ENCODE peak calls at places on chromosome 16, in eight cellular contexts. U is mesendoderm, X is brain microvascular endothelial cell, A is trophoblast cell, Z is heart left ventricle, O is Panc1, R is sigmoid colon, W is aorta. M is an unnamed sample.

GRCh38 chr16:74734361-74735161 is 33.9 kb upstream of the MLKL start:
- DNase-seq in U (peak), X (no peak), A (no peak), Z (no peak), O (no peak), R (no peak), W (no peak), M (no peak)

GRCh38 chr16:29815032-29815721 is 775 bp upstream of the PAGR1 start:
- DNase-seq in U (peak), X (no peak), A (peak), Z (peak), O (no peak), R (peak), W (peak), M (no peak)

GRCh38 chr16:14309906-14310305 is 238.8 kb downstream of the MRTFB start:
- DNase-seq in U (peak), X (peak), A (peak), Z (no peak), O (no peak), R (no peak), W (no peak), M (peak)

GRCh38 chr16:69031877-69032301 is 73.6 kb upstream of the HAS3 start:
- DNase-seq in U (no peak), X (no peak), A (peak), Z (no peak), O (no peak), R (no peak), W (no peak), M (no peak)

GRCh38 chr16:66264311-66265105 is 102.0 kb upstream of the CDH5 start:
- DNase-seq in U (no peak), X (no peak), A (no peak), Z (no peak), O (no peak), R (peak), W (no peak), M (no peak)

GRCh38 chr16:27353853-27354252 is 40.1 kb downstream of the IL4R start:
- DNase-seq in U (peak), X (no peak), A (no peak), Z (no peak), O (no peak), R (no peak), W (no peak), M (no peak)

GRCh38 chr16:84821179-84821578 is 1.4 kb downstream of the CRISPLD2 start:
- DNase-seq in U (no peak), X (no peak), A (no peak), Z (no peak), O (no peak), R (peak), W (no peak), M (no peak)

GRCh38 chr16:81889896-81890634 is 111.0 kb downstream of the PLCG2 start:
- DNase-seq in U (peak), X (peak), A (peak), Z (peak), O (peak), R (no peak), W (no peak), M (peak)

GRCh38 chr16:81227780-81228179 is 10.7 kb upstream of the BCO1 start:
- DNase-seq in U (no peak), X (no peak), A (no peak), Z (no peak), O (no peak), R (no peak), W (no peak), M (no peak)

GRCh38 chr16:67114793-67115192 is 5.1 kb downstream of the PHAF1 start:
- DNase-seq in U (no peak), X (no peak), A (no peak), Z (no peak), O (no peak), R (no peak), W (no peak), M (no peak)

GRCh38 chr16:84625556-84625955 is 7.7 kb upstream of the COTL1 start:
- DNase-seq in U (no peak), X (no peak), A (no peak), Z (no peak), O (no peak), R (no peak), W (no peak), M (no peak)

GRCh38 chr16:52731219-52731875 is 184.4 kb upstream of the TOX3 start:
- DNase-seq in U (no peak), X (no peak), A (no peak), Z (no peak), O (no peak), R (no peak), W (no peak), M (no peak)

DNA sequence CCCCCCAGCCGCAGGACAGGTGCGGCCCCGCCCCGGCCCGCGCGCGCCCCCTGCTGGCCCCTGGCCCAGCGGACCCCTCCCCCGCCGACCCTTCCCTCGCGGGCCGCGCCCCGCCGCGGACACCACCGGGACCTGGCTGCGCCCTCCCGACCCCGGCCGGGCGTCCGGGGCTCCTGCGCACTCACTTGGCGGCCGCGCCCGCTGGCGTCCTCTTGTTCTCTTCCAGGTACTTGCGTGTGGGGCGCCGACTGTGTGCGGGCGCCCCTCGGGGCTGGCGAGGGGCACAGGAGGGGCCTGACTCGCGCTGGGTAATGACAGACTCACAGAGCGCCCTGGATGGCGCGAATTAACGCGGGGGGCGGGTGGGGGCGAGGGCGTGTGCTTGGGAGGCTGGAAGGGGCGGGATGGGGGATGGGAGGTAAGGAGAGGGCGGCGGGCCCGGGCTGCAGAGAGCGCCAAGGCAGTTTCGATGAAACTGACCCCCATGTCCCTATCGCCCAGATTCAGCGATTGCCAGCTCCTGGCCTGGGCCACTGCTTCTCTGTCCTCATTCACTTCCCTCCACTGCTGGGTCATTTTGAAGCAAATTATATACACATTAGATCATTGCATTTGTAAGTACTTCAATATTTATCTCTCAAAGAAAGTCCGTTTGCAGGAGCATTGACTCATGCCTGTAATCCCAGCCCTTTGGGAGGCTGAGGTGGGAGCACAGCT is 445 bp upstream of the DBNDD1 start:
- DNase-seq in U (peak), X (peak), A (no peak), Z (no peak), O (no peak), R (no peak), W (no peak), M (no peak)
- H3K27ac ChIP-seq in U (no peak), X (no peak), A (peak), Z (no peak), O (peak), R (no peak), W (no peak), M (peak)

DNA sequence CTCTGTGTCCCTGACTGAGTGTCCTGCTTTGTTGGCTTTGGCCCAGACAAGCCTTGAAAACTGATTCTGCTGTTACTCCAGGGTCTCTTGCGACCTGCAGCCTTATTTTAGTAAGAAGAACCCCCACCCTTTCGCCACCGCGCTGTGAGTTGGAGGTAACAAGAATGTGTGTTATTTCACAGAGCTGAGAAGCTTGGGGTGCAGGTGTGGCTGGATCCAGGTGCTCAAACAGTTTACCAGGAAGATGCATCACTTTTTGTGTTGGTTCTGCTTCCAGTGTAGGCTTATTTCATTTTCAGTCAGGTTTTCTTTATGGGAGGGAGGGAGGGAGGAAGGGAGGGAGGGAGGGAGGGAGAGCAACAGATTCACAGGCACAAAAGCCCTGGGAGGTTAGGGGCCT is 243.5 kb downstream of the SNX29 start:
- DNase-seq in U (no peak), X (no peak), A (no peak), Z (no peak), O (no peak), R (no peak), W (no peak), M (no peak)
- H3K27ac ChIP-seq in U (no peak), X (no peak), A (no peak), Z (no peak), O (no peak), R (no peak), W (no peak), M (no peak)

GRCh38 chr16:1688807-1689560 is 10.9 kb downstream of the JPT2 start:
- DNase-seq in U (no peak), X (peak), A (peak), Z (no peak), O (peak), R (no peak), W (peak), M (peak)

GRCh38 chr16:1691956-1692355 is 13.9 kb downstream of the JPT2 start:
- DNase-seq in U (no peak), X (peak), A (peak), Z (no peak), O (no peak), R (no peak), W (no peak), M (peak)

GRCh38 chr16:1689853-1690252 is 11.8 kb downstream of the JPT2 start:
- DNase-seq in U (no peak), X (no peak), A (peak), Z (no peak), O (no peak), R (no peak), W (no peak), M (no peak)

GRCh38 chr16:1690810-1691209 is 12.7 kb downstream of the JPT2 start:
- DNase-seq in U (no peak), X (no peak), A (no peak), Z (no peak), O (no peak), R (no peak), W (no peak), M (no peak)

DNA sequence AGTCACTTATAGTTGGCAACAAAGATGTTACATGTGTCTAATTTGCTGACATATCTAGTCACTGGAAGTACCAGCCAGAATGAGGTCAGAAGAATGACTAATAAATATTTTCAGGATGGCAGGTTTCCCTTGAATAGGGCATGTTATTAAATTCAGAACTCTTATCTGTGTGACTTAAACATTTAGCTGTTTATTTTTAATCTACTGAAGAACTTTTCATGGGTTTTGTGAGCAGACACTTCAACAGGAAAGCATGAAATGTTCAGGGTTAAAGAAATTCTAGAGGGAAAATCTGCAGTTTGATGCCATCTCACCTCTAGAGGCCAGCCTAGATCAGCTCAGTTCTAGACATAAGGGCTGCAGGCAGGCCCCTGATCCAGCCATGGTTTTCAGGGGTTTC is 13.2 kb downstream of the JPT2 start:
- DNase-seq in U (no peak), X (peak), A (peak), Z (no peak), O (no peak), R (no peak), W (no peak), M (peak)
- H3K27ac ChIP-seq in U (no peak), X (peak), A (no peak), Z (no peak), O (peak), R (no peak), W (peak), M (peak)

GRCh38 chr16:18811925-18812324 is 10.6 kb upstream of the ARL6IP1 start:
- DNase-seq in U (no peak), X (no peak), A (no peak), Z (no peak), O (no peak), R (no peak), W (no peak), M (no peak)

DNA sequence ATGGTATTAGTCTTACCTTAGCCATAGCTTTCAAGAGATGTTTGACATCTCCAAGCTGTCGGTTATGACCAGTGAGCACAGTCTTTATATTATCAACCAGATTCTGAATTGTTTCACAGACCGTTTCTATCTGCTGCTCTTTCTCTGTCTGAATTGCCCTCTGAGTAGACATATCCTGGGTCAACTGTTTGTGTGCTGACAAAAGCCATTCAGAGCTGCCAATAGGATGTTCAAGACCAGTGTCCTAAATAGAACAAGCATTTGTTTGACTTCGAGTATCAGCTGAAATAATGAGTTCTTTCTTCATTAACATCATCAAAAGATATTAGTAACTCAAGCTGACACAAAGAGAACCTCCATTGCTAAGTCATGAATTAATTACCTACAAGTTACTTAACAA is 14.9 kb upstream of the ARL6IP1 start:
- DNase-seq in U (no peak), X (no peak), A (no peak), Z (no peak), O (no peak), R (no peak), W (no peak), M (no peak)
- H3K27ac ChIP-seq in U (no peak), X (no peak), A (no peak), Z (no peak), O (no peak), R (no peak), W (no peak), M (no peak)

M was measured in RWPE1.